ENCODE peak calls at places on chromosome 11, in ten cellular contexts. One of them, this sample, is unnamed.

GRCh38 chr11:135008412-135008811 is 596.4 kb upstream of the B3GAT1 start:
- DNase-seq in A549: no peak
- DNase-seq in Peyer's patch: no peak
- DNase-seq in tibial nerve: no peak
- DNase-seq in thoracic aorta: no peak
- DNase-seq in pancreas: no peak
- DNase-seq in CD8-positive, alpha-beta T cell: no peak
- DNase-seq in A673: no peak
- DNase-seq in epithelial cell of proximal tubule: no peak
- DNase-seq in GM23338: no peak
- DNase-seq in this sample: no peak

GRCh38 chr11:105100206-105100605 is 39.4 kb downstream of the CARD18 start:
- DNase-seq in A549: no peak
- DNase-seq in Peyer's patch: no peak
- DNase-seq in tibial nerve: no peak
- DNase-seq in thoracic aorta: no peak
- DNase-seq in pancreas: no peak
- DNase-seq in CD8-positive, alpha-beta T cell: no peak
- DNase-seq in A673: no peak
- DNase-seq in epithelial cell of proximal tubule: no peak
- DNase-seq in GM23338: no peak
- DNase-seq in this sample: no peak

GRCh38 chr11:113876074-113876797 is 864 bp upstream of the USP28 start:
- DNase-seq in A549: no peak
- DNase-seq in Peyer's patch: peak; percentile 55
- DNase-seq in tibial nerve: peak; percentile 17
- DNase-seq in thoracic aorta: no peak
- DNase-seq in pancreas: no peak
- DNase-seq in CD8-positive, alpha-beta T cell: no peak
- DNase-seq in A673: no peak
- DNase-seq in epithelial cell of proximal tubule: no peak
- DNase-seq in GM23338: no peak
- DNase-seq in this sample: no peak

GRCh38 chr11:62984451-62984991 is at the start of gene SLC22A6:
- DNase-seq in A549: no peak
- DNase-seq in Peyer's patch: no peak
- DNase-seq in tibial nerve: no peak
- DNase-seq in thoracic aorta: no peak
- DNase-seq in pancreas: no peak
- DNase-seq in CD8-positive, alpha-beta T cell: no peak
- DNase-seq in A673: no peak
- DNase-seq in epithelial cell of proximal tubule: no peak
- DNase-seq in GM23338: no peak
- DNase-seq in this sample: no peak

GRCh38 chr11:71302911-71303310 is 50.5 kb upstream of the SHANK2 start:
- DNase-seq in A549: peak; percentile 24
- DNase-seq in Peyer's patch: peak; percentile 22
- DNase-seq in tibial nerve: no peak
- DNase-seq in thoracic aorta: no peak
- DNase-seq in pancreas: no peak
- DNase-seq in CD8-positive, alpha-beta T cell: no peak
- DNase-seq in A673: no peak
- DNase-seq in epithelial cell of proximal tubule: no peak
- DNase-seq in GM23338: peak; percentile 29
- DNase-seq in this sample: no peak

GRCh38 chr11:79076526-79077115 is 364.2 kb downstream of the TENM4 start:
- DNase-seq in A549: peak; percentile 31
- DNase-seq in Peyer's patch: peak; percentile 65
- DNase-seq in tibial nerve: peak; percentile 30
- DNase-seq in thoracic aorta: no peak
- DNase-seq in pancreas: peak; percentile 25
- DNase-seq in CD8-positive, alpha-beta T cell: no peak
- DNase-seq in A673: peak; percentile 61
- DNase-seq in epithelial cell of proximal tubule: no peak
- DNase-seq in GM23338: peak; percentile 75
- DNase-seq in this sample: no peak

GRCh38 chr11:845872-846271 is 3.2 kb downstream of the TSPAN4 start:
- DNase-seq in A549: no peak
- DNase-seq in Peyer's patch: no peak
- DNase-seq in tibial nerve: no peak
- DNase-seq in thoracic aorta: no peak
- DNase-seq in pancreas: no peak
- DNase-seq in CD8-positive, alpha-beta T cell: no peak
- DNase-seq in A673: no peak
- DNase-seq in epithelial cell of proximal tubule: no peak
- DNase-seq in GM23338: no peak
- DNase-seq in this sample: peak; percentile 65

GRCh38 chr11:92784313-92784712 is 185.1 kb upstream of the MTNR1B start:
- DNase-seq in A549: no peak
- DNase-seq in Peyer's patch: no peak
- DNase-seq in tibial nerve: no peak
- DNase-seq in thoracic aorta: no peak
- DNase-seq in pancreas: no peak
- DNase-seq in CD8-positive, alpha-beta T cell: no peak
- DNase-seq in A673: peak; percentile 34
- DNase-seq in epithelial cell of proximal tubule: no peak
- DNase-seq in GM23338: no peak
- DNase-seq in this sample: no peak

DNA sequence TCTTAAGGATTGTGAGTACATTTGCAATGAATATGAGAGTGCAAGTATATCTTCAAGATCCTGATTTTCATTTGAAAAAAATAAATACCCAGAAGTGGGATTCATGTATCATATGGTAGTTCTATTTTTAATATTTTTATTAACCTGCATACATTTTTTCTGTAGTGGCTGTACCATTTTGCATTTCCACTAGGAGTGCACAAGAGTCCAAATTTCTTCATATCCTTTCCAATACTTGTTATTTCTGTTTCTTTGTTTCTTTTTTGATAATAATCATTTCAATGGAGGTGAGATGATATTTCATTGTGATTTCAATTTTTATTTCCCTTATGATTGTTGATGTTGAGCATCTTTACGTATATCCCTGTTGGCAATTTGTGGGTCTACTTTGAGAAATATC is 759.8 kb upstream of the CNTN5 start:
- DNase-seq in A549: no peak
- DNase-seq in Peyer's patch: no peak
- DNase-seq in tibial nerve: no peak
- DNase-seq in thoracic aorta: no peak
- DNase-seq in pancreas: no peak
- DNase-seq in CD8-positive, alpha-beta T cell: no peak
- DNase-seq in A673: no peak
- DNase-seq in epithelial cell of proximal tubule: no peak
- DNase-seq in GM23338: no peak
- DNase-seq in this sample: no peak
- TF ChIP-seq CTCF in A549: no peak
- TF ChIP-seq CTCF in Peyer's patch: no peak
- TF ChIP-seq CTCF in tibial nerve: no peak
- TF ChIP-seq CTCF in thoracic aorta: no peak
- TF ChIP-seq CTCF in pancreas: no peak
- TF ChIP-seq CTCF in CD8-positive, alpha-beta T cell: no peak
- TF ChIP-seq CTCF in A673: peak; percentile 29
- TF ChIP-seq CTCF in epithelial cell of proximal tubule: peak; percentile 15
- TF ChIP-seq CTCF in GM23338: no peak
- TF ChIP-seq CTCF in this sample: peak; percentile 17

DNA sequence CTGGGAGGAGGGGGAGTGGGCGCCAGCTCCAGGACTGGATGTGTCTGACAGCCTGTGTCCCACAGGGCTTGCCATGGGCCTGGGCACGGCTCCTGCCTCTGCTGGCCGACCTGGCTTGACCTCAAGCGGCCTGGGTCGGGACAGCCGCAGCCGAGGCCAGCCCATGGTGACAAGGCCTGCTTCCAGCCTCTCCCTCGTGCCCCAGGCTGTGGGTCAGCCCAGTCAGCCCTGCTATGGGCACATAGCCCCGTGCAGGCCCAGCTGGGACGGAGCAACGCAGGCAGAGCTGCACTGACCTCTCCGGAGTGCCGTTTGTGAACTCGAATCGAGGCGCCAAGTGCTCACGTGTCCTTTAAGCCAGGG is 17.9 kb downstream of the OSBPL5 start:
- DNase-seq in A549: no peak
- DNase-seq in Peyer's patch: no peak
- DNase-seq in tibial nerve: no peak
- DNase-seq in thoracic aorta: peak; percentile 43
- DNase-seq in pancreas: no peak
- DNase-seq in CD8-positive, alpha-beta T cell: no peak
- DNase-seq in A673: no peak
- DNase-seq in epithelial cell of proximal tubule: no peak
- DNase-seq in GM23338: no peak
- DNase-seq in this sample: no peak
- H3K4me3 ChIP-seq in A549: no peak overlapping the region
- H3K4me3 ChIP-seq in Peyer's patch: no peak overlapping the region
- H3K4me3 ChIP-seq in tibial nerve: no peak overlapping the region
- H3K4me3 ChIP-seq in thoracic aorta: peak overlapping the region; percentile 55
- H3K4me3 ChIP-seq in pancreas: no peak overlapping the region
- H3K4me3 ChIP-seq in CD8-positive, alpha-beta T cell: no peak overlapping the region
- H3K4me3 ChIP-seq in A673: no peak overlapping the region
- H3K4me3 ChIP-seq in epithelial cell of proximal tubule: no peak overlapping the region
- H3K4me3 ChIP-seq in GM23338: no peak overlapping the region
- H3K4me3 ChIP-seq in this sample: no peak overlapping the region

GRCh38 chr11:66336234-66337102 is at the start of gene RIN1:
- DNase-seq in A549: peak; percentile 86
- DNase-seq in Peyer's patch: peak; percentile 79
- DNase-seq in tibial nerve: no peak
- DNase-seq in thoracic aorta: no peak
- DNase-seq in pancreas: no peak
- DNase-seq in CD8-positive, alpha-beta T cell: peak; percentile 59
- DNase-seq in A673: peak; percentile 68
- DNase-seq in epithelial cell of proximal tubule: peak; percentile 66
- DNase-seq in GM23338: peak; percentile 88
- DNase-seq in this sample: peak; percentile 99
- TF ChIP-seq CTCF in A549: peak; percentile 53
- TF ChIP-seq CTCF in Peyer's patch: no peak
- TF ChIP-seq CTCF in tibial nerve: peak; percentile 30
- TF ChIP-seq CTCF in thoracic aorta: no peak
- TF ChIP-seq CTCF in pancreas: no peak
- TF ChIP-seq CTCF in CD8-positive, alpha-beta T cell: no peak
- TF ChIP-seq CTCF in A673: peak; percentile 56
- TF ChIP-seq CTCF in epithelial cell of proximal tubule: peak; percentile 48
- TF ChIP-seq CTCF in GM23338: peak; percentile 87
- TF ChIP-seq CTCF in this sample: peak; percentile 21

GRCh38 chr11:60970369-60970774 is 1.1 kb upstream of the CD6 start:
- DNase-seq in A549: peak; percentile 38
- DNase-seq in Peyer's patch: peak; percentile 89
- DNase-seq in tibial nerve: no peak
- DNase-seq in thoracic aorta: no peak
- DNase-seq in pancreas: peak; percentile 48
- DNase-seq in CD8-positive, alpha-beta T cell: peak; percentile 85
- DNase-seq in A673: peak; percentile 70
- DNase-seq in epithelial cell of proximal tubule: no peak
- DNase-seq in GM23338: peak; percentile 73
- DNase-seq in this sample: peak; percentile 43

GRCh38 chr11:60972182-60973030 is 926 bp downstream of the CD6 start:
- DNase-seq in A549: no peak
- DNase-seq in Peyer's patch: no peak
- DNase-seq in tibial nerve: no peak
- DNase-seq in thoracic aorta: no peak
- DNase-seq in pancreas: no peak
- DNase-seq in CD8-positive, alpha-beta T cell: peak; percentile 43
- DNase-seq in A673: no peak
- DNase-seq in epithelial cell of proximal tubule: no peak
- DNase-seq in GM23338: no peak
- DNase-seq in this sample: no peak

GRCh38 chr11:60973699-60974098 is 2.2 kb downstream of the CD6 start:
- DNase-seq in A549: no peak
- DNase-seq in Peyer's patch: no peak
- DNase-seq in tibial nerve: no peak
- DNase-seq in thoracic aorta: no peak
- DNase-seq in pancreas: no peak
- DNase-seq in CD8-positive, alpha-beta T cell: no peak
- DNase-seq in A673: no peak
- DNase-seq in epithelial cell of proximal tubule: no peak
- DNase-seq in GM23338: no peak
- DNase-seq in this sample: no peak

GRCh38 chr11:60970890-60971289 is 590 bp upstream of the CD6 start:
- DNase-seq in A549: no peak
- DNase-seq in Peyer's patch: no peak
- DNase-seq in tibial nerve: no peak
- DNase-seq in thoracic aorta: no peak
- DNase-seq in pancreas: no peak
- DNase-seq in CD8-positive, alpha-beta T cell: no peak
- DNase-seq in A673: no peak
- DNase-seq in epithelial cell of proximal tubule: no peak
- DNase-seq in GM23338: no peak
- DNase-seq in this sample: no peak

GRCh38 chr11:60971520-60971919 is at the start of gene CD6:
- DNase-seq in A549: no peak
- DNase-seq in Peyer's patch: peak; percentile 84
- DNase-seq in tibial nerve: no peak
- DNase-seq in thoracic aorta: no peak
- DNase-seq in pancreas: no peak
- DNase-seq in CD8-positive, alpha-beta T cell: peak; percentile 77
- DNase-seq in A673: no peak
- DNase-seq in epithelial cell of proximal tubule: no peak
- DNase-seq in GM23338: no peak
- DNase-seq in this sample: no peak
- H3K4me3 ChIP-seq in A549: no peak within 1 kb of the TSS
- H3K4me3 ChIP-seq in Peyer's patch: peak within 1 kb of the TSS; percentile 42
- H3K4me3 ChIP-seq in tibial nerve: no peak within 1 kb of the TSS
- H3K4me3 ChIP-seq in thoracic aorta: peak within 1 kb of the TSS; percentile 44
- H3K4me3 ChIP-seq in pancreas: no peak within 1 kb of the TSS
- H3K4me3 ChIP-seq in CD8-positive, alpha-beta T cell: peak within 1 kb of the TSS; percentile 80
- H3K4me3 ChIP-seq in A673: no peak within 1 kb of the TSS
- H3K4me3 ChIP-seq in epithelial cell of proximal tubule: no peak within 1 kb of the TSS
- H3K4me3 ChIP-seq in GM23338: no peak within 1 kb of the TSS
- H3K4me3 ChIP-seq in this sample: no peak within 1 kb of the TSS

GRCh38 chr11:102239906-102240305 is 77.4 kb upstream of the BIRC3 start:
- DNase-seq in A549: no peak
- DNase-seq in Peyer's patch: no peak
- DNase-seq in tibial nerve: no peak
- DNase-seq in thoracic aorta: no peak
- DNase-seq in pancreas: no peak
- DNase-seq in CD8-positive, alpha-beta T cell: no peak
- DNase-seq in A673: no peak
- DNase-seq in epithelial cell of proximal tubule: no peak
- DNase-seq in GM23338: no peak
- DNase-seq in this sample: no peak
- TF ChIP-seq CTCF in A549: no peak
- TF ChIP-seq CTCF in Peyer's patch: no peak
- TF ChIP-seq CTCF in tibial nerve: no peak
- TF ChIP-seq CTCF in thoracic aorta: no peak
- TF ChIP-seq CTCF in pancreas: no peak
- TF ChIP-seq CTCF in CD8-positive, alpha-beta T cell: no peak
- TF ChIP-seq CTCF in A673: no peak
- TF ChIP-seq CTCF in epithelial cell of proximal tubule: no peak
- TF ChIP-seq CTCF in GM23338: no peak
- TF ChIP-seq CTCF in this sample: no peak

This sample was measured in astrocyte of the spinal cord.